ENCODE peak calls at places on chromosome 2, in five cellular contexts. T is stomach, D is colonic mucosa, E is substantia nigra, M is hepatocyte. J is an unnamed sample.
A peak's percentile ranks its signal among the peaks of the same experiment; 100 is the strongest.

GRCh38 chr2:231200805-231201474 is 2.5 kb downstream of the ARMC9 start:
- DNase-seq in T (no peak), D (no peak), E (no peak), M (no peak), J (no peak)

GRCh38 chr2:217790681-217791392 is 212.0 kb downstream of the TNS1 start:
- DNase-seq in T (peak; percentile 20), D (no peak), E (no peak), M (peak; percentile 42), J (no peak)

GRCh38 chr2:227821043-227821942 is 7.7 kb downstream of the CCL20 start:
- DNase-seq in T (peak; percentile 49), D (peak; percentile 76), E (no peak), M (peak; percentile 47), J (no peak)

GRCh38 chr2:231132126-231132525 is 7.3 kb upstream of the HTR2B start:
- DNase-seq in T (no peak), D (no peak), E (no peak), M (no peak), J (no peak)

GRCh38 chr2:17940105-17940630 is 61.7 kb downstream of the KCNS3 start:
- DNase-seq in T (no peak), D (no peak), E (no peak), M (no peak), J (no peak)

GRCh38 chr2:199495147-199495546 is 37.4 kb upstream of the SATB2 start:
- DNase-seq in T (no peak), D (no peak), E (no peak), M (no peak), J (peak; percentile 10)

GRCh38 chr2:185583058-185583816 is 155.4 kb upstream of the FSIP2 start:
- DNase-seq in T (no peak), D (no peak), E (no peak), M (no peak), J (peak; percentile 7)

GRCh38 chr2:8391126-8391525 is 290.7 kb upstream of the ID2 start:
- DNase-seq in T (no peak), D (no peak), E (no peak), M (no peak), J (no peak)

GRCh38 chr2:8541223-8541622 is 140.6 kb upstream of the ID2 start:
- DNase-seq in T (no peak), D (no peak), E (no peak), M (no peak), J (peak; percentile 48)

GRCh38 chr2:166802475-166802874 is 85.8 kb upstream of the XIRP2 start:
- DNase-seq in T (no peak), D (no peak), E (no peak), M (no peak), J (peak; percentile 30)

GRCh38 chr2:240451791-240452470 is 16.5 kb downstream of the GPC1 start:
- DNase-seq in T (no peak), D (no peak), E (no peak), M (no peak), J (no peak)

GRCh38 chr2:148552675-148553331 is 91.7 kb upstream of the EPC2 start:
- DNase-seq in T (no peak), D (no peak), E (no peak), M (no peak), J (peak; percentile 13)

GRCh38 chr2:45888641-45889040 is 237.2 kb downstream of the PRKCE start:
- DNase-seq in T (no peak), D (no peak), E (no peak), M (no peak), J (no peak)

GRCh38 chr2:106104332-106105062 is 89.6 kb downstream of the UXS1 start:
- DNase-seq in T (peak; percentile 74), D (peak; percentile 62), E (no peak), M (peak; percentile 81), J (peak; percentile 33)

GRCh38 chr2:9980520-9980919 is 29.0 kb downstream of the GRHL1 start:
- DNase-seq in T (no peak), D (no peak), E (no peak), M (no peak), J (no peak)

GRCh38 chr2:2656046-2656715 is 325.1 kb upstream of the MYT1L start:
- DNase-seq in T (no peak), D (no peak), E (no peak), M (no peak), J (no peak)

GRCh38 chr2:32865399-32866068 is 81.2 kb upstream of the LTBP1 start:
- DNase-seq in T (no peak), D (no peak), E (no peak), M (no peak), J (no peak)

GRCh38 chr2:167678158-167678557 is 569.2 kb downstream of the STK39 start:
- DNase-seq in T (no peak), D (no peak), E (no peak), M (no peak), J (no peak)

GRCh38 chr2:210546424-210547223 is 9.8 kb upstream of the CPS1 start:
- DNase-seq in T (no peak), D (peak; percentile 63), E (no peak), M (peak; percentile 51), J (no peak)

GRCh38 chr2:224982910-224983688 is 59.2 kb downstream of the DOCK10 start:
- DNase-seq in T (peak; percentile 31), D (no peak), E (no peak), M (peak; percentile 19), J (peak; percentile 20)

GRCh38 chr2:224982226-224982625 is 60.0 kb downstream of the DOCK10 start:
- DNase-seq in T (no peak), D (no peak), E (peak; percentile 21), M (no peak), J (no peak)

GRCh38 chr2:224984641-224985040 is 57.6 kb downstream of the DOCK10 start:
- DNase-seq in T (no peak), D (no peak), E (no peak), M (no peak), J (no peak)

GRCh38 chr2:224986479-224986878 is 55.8 kb downstream of the DOCK10 start:
- DNase-seq in T (no peak), D (no peak), E (no peak), M (no peak), J (no peak)

GRCh38 chr2:224983719-224984388 is 58.4 kb downstream of the DOCK10 start:
- DNase-seq in T (no peak), D (no peak), E (no peak), M (peak; percentile 7), J (no peak)
- H3K27ac ChIP-seq in T (peak overlapping the region; percentile 47), D (peak overlapping the region; percentile 28), E (peak overlapping the region; percentile 79), M (peak overlapping the region; percentile 71), J (peak overlapping the region; percentile 8)

GRCh38 chr2:69307696-69308064 is 79.3 kb downstream of the GFPT1 start:
- DNase-seq in T (no peak), D (no peak), E (no peak), M (no peak), J (no peak)

GRCh38 chr2:69309336-69310048 is 77.5 kb downstream of the GFPT1 start:
- DNase-seq in T (no peak), D (peak; percentile 81), E (no peak), M (peak; percentile 65), J (peak; percentile 29)

GRCh38 chr2:69311017-69311416 is 76.0 kb downstream of the GFPT1 start:
- DNase-seq in T (no peak), D (no peak), E (no peak), M (no peak), J (no peak)

GRCh38 chr2:69308338-69308737 is 78.7 kb downstream of the GFPT1 start:
- DNase-seq in T (no peak), D (no peak), E (no peak), M (no peak), J (no peak)

DNA sequence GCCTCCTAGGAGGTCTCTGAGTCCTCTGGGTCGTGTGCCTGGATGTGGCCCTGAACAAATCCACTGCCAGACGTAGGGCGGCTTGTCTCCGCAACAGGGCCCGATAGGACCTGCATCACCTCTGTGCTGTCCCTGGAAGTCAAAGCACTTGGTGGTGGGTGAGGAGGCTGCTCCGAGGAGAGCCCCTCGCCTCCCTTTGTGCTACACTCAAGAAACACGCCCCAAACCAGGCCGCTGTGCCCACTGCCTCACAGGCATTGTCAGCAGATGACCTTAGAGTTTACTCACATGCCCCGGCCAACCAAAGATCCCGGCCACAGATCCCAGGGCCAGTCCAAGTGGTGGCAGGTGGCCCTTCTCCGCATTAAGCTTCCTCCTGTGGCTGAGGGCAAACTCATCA is 76.8 kb downstream of the GFPT1 start:
- DNase-seq in T (no peak), D (peak; percentile 25), E (no peak), M (no peak), J (no peak)
- H3K27ac ChIP-seq in T (peak overlapping the region; percentile 45), D (peak overlapping the region; percentile 74), E (no peak overlapping the region), M (peak overlapping the region; percentile 79), J (no peak overlapping the region)

DNA sequence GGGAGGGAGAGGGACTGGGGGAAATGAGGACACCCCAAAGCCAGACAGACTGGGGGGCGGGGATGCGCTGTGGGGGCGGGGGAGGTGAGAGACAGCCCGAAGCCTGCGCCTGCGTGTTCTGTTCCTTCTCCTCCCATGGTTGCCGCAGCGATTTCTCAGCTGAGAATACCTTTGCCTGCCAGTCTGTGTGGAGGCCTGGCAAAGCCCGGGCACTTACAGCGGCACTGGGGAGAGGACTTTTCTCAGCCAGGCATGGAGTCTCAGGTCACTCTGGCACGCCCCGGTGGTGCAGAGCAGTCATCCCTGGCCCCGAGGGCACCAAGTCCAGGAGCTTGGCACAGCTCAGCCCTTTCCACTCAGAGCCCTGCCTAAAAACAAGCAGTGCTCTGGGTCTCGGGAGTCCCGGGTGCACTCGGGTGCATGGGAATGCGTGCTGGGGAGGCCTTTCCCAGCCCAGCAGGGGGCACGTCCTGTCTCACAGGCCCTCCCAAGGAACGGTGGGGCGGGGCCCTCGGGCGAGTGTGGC is 289.4 kb upstream of the HS6ST1 start:
- DNase-seq in T (no peak), D (no peak), E (no peak), M (no peak), J (no peak)
- H3K27ac ChIP-seq in T (no peak overlapping the region), D (no peak overlapping the region), E (no peak overlapping the region), M (no peak overlapping the region), J (no peak overlapping the region)

GRCh38 chr2:150126839-150127238 is 360.6 kb downstream of the RND3 start:
- DNase-seq in T (no peak), D (no peak), E (no peak), M (no peak), J (no peak)

GRCh38 chr2:150125708-150126107 is 361.8 kb downstream of the RND3 start:
- DNase-seq in T (no peak), D (no peak), E (no peak), M (peak; percentile 60), J (peak; percentile 13)

GRCh38 chr2:150122871-150123588 is 364.4 kb downstream of the RND3 start:
- DNase-seq in T (no peak), D (no peak), E (no peak), M (no peak), J (no peak)

GRCh38 chr2:150126143-150126725 is 361.2 kb downstream of the RND3 start:
- DNase-seq in T (no peak), D (no peak), E (no peak), M (peak; percentile 17), J (no peak)

DNA sequence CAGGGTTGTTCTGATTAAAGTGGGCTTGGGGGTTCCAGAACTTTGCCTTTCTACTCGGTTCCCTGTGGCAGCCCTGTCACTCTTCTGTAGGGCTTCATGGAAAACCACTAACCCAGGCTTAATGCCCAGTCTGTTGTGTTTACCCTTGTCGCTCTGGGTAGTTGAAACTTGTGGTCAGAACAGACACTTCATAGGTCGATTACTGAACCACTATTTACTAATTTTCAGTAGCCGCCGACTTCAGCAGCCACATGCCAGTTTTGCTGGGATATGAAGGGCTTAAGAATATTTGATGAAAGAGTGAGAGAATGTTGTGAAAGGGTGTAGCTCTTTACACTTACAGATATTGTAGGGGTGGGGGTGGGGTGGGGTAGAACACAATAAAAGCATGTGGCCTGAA is 362.3 kb downstream of the RND3 start:
- DNase-seq in T (no peak), D (no peak), E (no peak), M (no peak), J (no peak)
- H3K27ac ChIP-seq in T (no peak overlapping the region), D (no peak overlapping the region), E (no peak overlapping the region), M (no peak overlapping the region), J (no peak overlapping the region)

J was measured in SJCRH30.